ENCODE peak calls at places on chromosomes 5 and 9, in five cellular contexts. One of them, this sample, is unnamed.
A peak's percentile ranks its signal among the peaks of the same experiment; 100 is the strongest.

GRCh38 chr5:8848997-8849585 is 696.8 kb downstream of the SEMA5A start:
- DNase-seq in neural progenitor cell: no peak
- DNase-seq in right cardiac atrium: no peak
- DNase-seq in GM23338: no peak
- DNase-seq in adrenal gland: no peak
- DNase-seq in this sample: peak; percentile 90

GRCh38 chr9:22111871-22112247 is 102.8 kb upstream of the CDKN2B start:
- DNase-seq in neural progenitor cell: no peak
- DNase-seq in right cardiac atrium: no peak
- DNase-seq in GM23338: no peak
- DNase-seq in adrenal gland: no peak
- DNase-seq in this sample: peak; percentile 95

GRCh38 chr5:73663860-73664240 is 37.9 kb downstream of the ARHGEF28 start:
- DNase-seq in neural progenitor cell: no peak
- DNase-seq in right cardiac atrium: no peak
- DNase-seq in GM23338: no peak
- DNase-seq in adrenal gland: no peak
- DNase-seq in this sample: no peak

GRCh38 chr5:178869577-178869976 is 9.8 kb downstream of the ZNF354B start:
- DNase-seq in neural progenitor cell: no peak
- DNase-seq in right cardiac atrium: no peak
- DNase-seq in GM23338: no peak
- DNase-seq in adrenal gland: peak; percentile 3
- DNase-seq in this sample: peak; percentile 14

GRCh38 chr9:122219856-122220672 is 8.7 kb downstream of the LHX6 start:
- DNase-seq in neural progenitor cell: peak; percentile 63
- DNase-seq in right cardiac atrium: no peak
- DNase-seq in GM23338: no peak
- DNase-seq in adrenal gland: peak; percentile 13
- DNase-seq in this sample: no peak

GRCh38 chr9:7147136-7148090 is 389.6 kb downstream of the KDM4C start:
- DNase-seq in neural progenitor cell: no peak
- DNase-seq in right cardiac atrium: peak; percentile 46
- DNase-seq in GM23338: no peak
- DNase-seq in adrenal gland: peak; percentile 71
- DNase-seq in this sample: no peak

GRCh38 chr9:136525841-136526499 is 19.9 kb downstream of the NOTCH1 start:
- DNase-seq in neural progenitor cell: peak; percentile 79
- DNase-seq in right cardiac atrium: peak; percentile 72
- DNase-seq in GM23338: no peak
- DNase-seq in adrenal gland: no peak
- DNase-seq in this sample: no peak

GRCh38 chr5:168472329-168472728 is 13.9 kb upstream of the RARS1 start:
- DNase-seq in neural progenitor cell: no peak
- DNase-seq in right cardiac atrium: no peak
- DNase-seq in GM23338: peak; percentile 25
- DNase-seq in adrenal gland: no peak
- DNase-seq in this sample: peak; percentile 92

GRCh38 chr9:124040186-124040920 is 28.8 kb downstream of the LHX2 start:
- DNase-seq in neural progenitor cell: peak; percentile 65
- DNase-seq in right cardiac atrium: no peak
- DNase-seq in GM23338: peak; percentile 45
- DNase-seq in adrenal gland: no peak
- DNase-seq in this sample: peak; percentile 76

GRCh38 chr5:172098883-172099282 is 89.1 kb downstream of the STK10 start:
- DNase-seq in neural progenitor cell: no peak
- DNase-seq in right cardiac atrium: no peak
- DNase-seq in GM23338: no peak
- DNase-seq in adrenal gland: no peak
- DNase-seq in this sample: no peak

GRCh38 chr5:174935854-174936474 is 211.6 kb downstream of the MSX2 start:
- DNase-seq in neural progenitor cell: peak; percentile 78
- DNase-seq in right cardiac atrium: peak; percentile 48
- DNase-seq in GM23338: peak; percentile 86
- DNase-seq in adrenal gland: peak; percentile 52
- DNase-seq in this sample: peak; percentile 39

GRCh38 chr5:74342948-74343682 is 297.4 kb downstream of the ENC1 start:
- DNase-seq in neural progenitor cell: no peak
- DNase-seq in right cardiac atrium: no peak
- DNase-seq in GM23338: no peak
- DNase-seq in adrenal gland: no peak
- DNase-seq in this sample: peak; percentile 59

GRCh38 chr9:126151031-126151670 is 175.5 kb upstream of the MVB12B start:
- DNase-seq in neural progenitor cell: no peak
- DNase-seq in right cardiac atrium: no peak
- DNase-seq in GM23338: no peak
- DNase-seq in adrenal gland: no peak
- DNase-seq in this sample: peak; percentile 6

GRCh38 chr5:163964650-163965049 is 459.2 kb downstream of the MAT2B start:
- DNase-seq in neural progenitor cell: peak; percentile 16
- DNase-seq in right cardiac atrium: no peak
- DNase-seq in GM23338: peak; percentile 9
- DNase-seq in adrenal gland: no peak
- DNase-seq in this sample: peak; percentile 48

GRCh38 chr9:88680041-88680440 is 145.1 kb downstream of the NXNL2 start:
- DNase-seq in neural progenitor cell: no peak
- DNase-seq in right cardiac atrium: no peak
- DNase-seq in GM23338: no peak
- DNase-seq in adrenal gland: no peak
- DNase-seq in this sample: peak; percentile 3

GRCh38 chr9:11038366-11038765 is 425.6 kb upstream of the PTPRD start:
- DNase-seq in neural progenitor cell: no peak
- DNase-seq in right cardiac atrium: no peak
- DNase-seq in GM23338: peak; percentile 17
- DNase-seq in adrenal gland: no peak
- DNase-seq in this sample: no peak

GRCh38 chr5:61641748-61642565 is 309.9 kb downstream of the ZSWIM6 start:
- DNase-seq in neural progenitor cell: no peak
- DNase-seq in right cardiac atrium: no peak
- DNase-seq in GM23338: no peak
- DNase-seq in adrenal gland: no peak
- DNase-seq in this sample: peak; percentile 11

GRCh38 chr9:21434202-21435014 is 5.8 kb upstream of the IFNA1 start:
- DNase-seq in neural progenitor cell: peak; percentile 74
- DNase-seq in right cardiac atrium: no peak
- DNase-seq in GM23338: peak; percentile 92
- DNase-seq in adrenal gland: peak; percentile 57
- DNase-seq in this sample: peak; percentile 83

GRCh38 chr5:10384483-10384882 is 31.0 kb downstream of the MARCHF6 start:
- DNase-seq in neural progenitor cell: no peak
- DNase-seq in right cardiac atrium: no peak
- DNase-seq in GM23338: no peak
- DNase-seq in adrenal gland: no peak
- DNase-seq in this sample: no peak

GRCh38 chr9:4680750-4681149 is 1.4 kb downstream of the CDC37L1 start:
- DNase-seq in neural progenitor cell: no peak
- DNase-seq in right cardiac atrium: no peak
- DNase-seq in GM23338: no peak
- DNase-seq in adrenal gland: no peak
- DNase-seq in this sample: peak; percentile 55

GRCh38 chr9:128190516-128191405 is 611 bp downstream of the CIZ1 start:
- DNase-seq in neural progenitor cell: peak; percentile 23
- DNase-seq in right cardiac atrium: peak; percentile 49
- DNase-seq in GM23338: peak; percentile 19
- DNase-seq in adrenal gland: no peak
- DNase-seq in this sample: peak; percentile 9

GRCh38 chr5:177595026-177595585 is 3.1 kb downstream of the TMED9 start:
- DNase-seq in neural progenitor cell: no peak
- DNase-seq in right cardiac atrium: no peak
- DNase-seq in GM23338: no peak
- DNase-seq in adrenal gland: no peak
- DNase-seq in this sample: no peak

GRCh38 chr9:99239341-99240055 is 17.4 kb downstream of the SEC61B start:
- DNase-seq in neural progenitor cell: no peak
- DNase-seq in right cardiac atrium: no peak
- DNase-seq in GM23338: no peak
- DNase-seq in adrenal gland: peak; percentile 35
- DNase-seq in this sample: no peak

GRCh38 chr5:100709771-100710170 is 174.6 kb downstream of the FAM174A start:
- DNase-seq in neural progenitor cell: no peak
- DNase-seq in right cardiac atrium: no peak
- DNase-seq in GM23338: no peak
- DNase-seq in adrenal gland: no peak
- DNase-seq in this sample: no peak

GRCh38 chr5:36607114-36607561 is 732 bp downstream of the SLC1A3 start:
- DNase-seq in neural progenitor cell: peak; percentile 72
- DNase-seq in right cardiac atrium: peak; percentile 47
- DNase-seq in GM23338: peak; percentile 66
- DNase-seq in adrenal gland: peak; percentile 34
- DNase-seq in this sample: peak; percentile 61

GRCh38 chr5:181232593-181232992 is 9.5 kb downstream of the TRIM41 start:
- DNase-seq in neural progenitor cell: no peak
- DNase-seq in right cardiac atrium: no peak
- DNase-seq in GM23338: no peak
- DNase-seq in adrenal gland: no peak
- DNase-seq in this sample: no peak

GRCh38 chr5:98621821-98622220 is 151.6 kb upstream of the RGMB start:
- DNase-seq in neural progenitor cell: no peak
- DNase-seq in right cardiac atrium: no peak
- DNase-seq in GM23338: no peak
- DNase-seq in adrenal gland: no peak
- DNase-seq in this sample: no peak

GRCh38 chr5:179176571-179177230 is 116.5 kb downstream of the ZNF354C start:
- DNase-seq in neural progenitor cell: no peak
- DNase-seq in right cardiac atrium: no peak
- DNase-seq in GM23338: no peak
- DNase-seq in adrenal gland: no peak
- DNase-seq in this sample: no peak

GRCh38 chr5:120599576-120599975 is 135.5 kb downstream of the PRR16 start:
- DNase-seq in neural progenitor cell: no peak
- DNase-seq in right cardiac atrium: no peak
- DNase-seq in GM23338: no peak
- DNase-seq in adrenal gland: peak; percentile 2
- DNase-seq in this sample: peak; percentile 90

GRCh38 chr5:169607882-169608281 is 24.3 kb downstream of the SPDL1 start:
- DNase-seq in neural progenitor cell: no peak
- DNase-seq in right cardiac atrium: no peak
- DNase-seq in GM23338: no peak
- DNase-seq in adrenal gland: no peak
- DNase-seq in this sample: no peak

GRCh38 chr9:135920256-135920930 is 13.0 kb upstream of the CAMSAP1 start:
- DNase-seq in neural progenitor cell: no peak
- DNase-seq in right cardiac atrium: no peak
- DNase-seq in GM23338: no peak
- DNase-seq in adrenal gland: no peak
- DNase-seq in this sample: no peak

GRCh38 chr5:100872409-100873190 is 30.5 kb downstream of the ST8SIA4 start:
- DNase-seq in neural progenitor cell: no peak
- DNase-seq in right cardiac atrium: no peak
- DNase-seq in GM23338: no peak
- DNase-seq in adrenal gland: no peak
- DNase-seq in this sample: no peak

GRCh38 chr9:137145731-137146526 is 7.0 kb downstream of the GRIN1 start:
- DNase-seq in neural progenitor cell: no peak
- DNase-seq in right cardiac atrium: peak; percentile 7
- DNase-seq in GM23338: no peak
- DNase-seq in adrenal gland: no peak
- DNase-seq in this sample: no peak

DNA sequence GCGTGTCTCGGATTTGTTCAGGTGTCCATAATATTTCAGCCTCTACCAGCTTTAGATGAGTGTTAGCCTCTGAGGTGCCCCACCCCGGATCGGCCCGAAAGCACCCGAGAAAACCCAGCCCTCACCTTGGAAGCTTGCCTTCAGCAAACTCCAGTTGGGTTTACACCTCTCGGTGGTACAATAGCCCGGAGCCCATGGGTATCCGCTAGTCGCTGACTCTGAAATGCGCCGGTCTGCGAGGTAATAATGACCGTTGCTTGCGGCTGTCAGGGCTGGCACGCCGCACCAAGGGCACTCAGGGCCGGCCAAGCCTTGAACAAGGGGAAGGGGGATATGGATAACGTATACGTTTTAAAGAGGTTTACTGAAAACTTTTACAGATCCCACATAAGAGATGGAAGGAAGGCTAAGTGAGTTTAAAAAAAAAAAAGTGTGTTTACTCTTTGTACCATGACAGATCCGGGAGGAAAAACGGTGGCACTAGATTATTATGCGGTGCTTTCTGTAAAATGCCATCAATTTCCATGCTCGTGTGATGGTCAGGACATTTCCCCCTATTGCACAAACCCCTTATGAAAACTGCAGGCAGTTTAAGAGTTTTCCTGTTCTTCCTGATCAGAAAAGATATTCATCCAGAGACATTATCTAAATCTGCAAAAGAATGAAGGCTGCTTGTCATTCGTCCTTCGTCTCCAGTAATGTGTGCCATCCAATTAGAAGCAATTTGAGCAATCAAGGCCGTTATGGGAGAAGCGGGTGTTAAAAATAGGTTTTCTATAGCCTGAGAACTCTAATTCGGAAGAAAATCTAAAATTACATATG is 124.2 kb downstream of the TMEM161B start:
- DNase-seq in neural progenitor cell: peak; percentile 63
- DNase-seq in right cardiac atrium: no peak
- DNase-seq in GM23338: peak; percentile 63
- DNase-seq in adrenal gland: no peak
- DNase-seq in this sample: no peak
- H3K4me3 ChIP-seq in neural progenitor cell: no peak overlapping the region
- H3K4me3 ChIP-seq in right cardiac atrium: peak overlapping the region; percentile 58
- H3K4me3 ChIP-seq in GM23338: peak overlapping the region; percentile 53
- H3K4me3 ChIP-seq in adrenal gland: peak overlapping the region; percentile 61
- H3K4me3 ChIP-seq in this sample: no peak overlapping the region

DNA sequence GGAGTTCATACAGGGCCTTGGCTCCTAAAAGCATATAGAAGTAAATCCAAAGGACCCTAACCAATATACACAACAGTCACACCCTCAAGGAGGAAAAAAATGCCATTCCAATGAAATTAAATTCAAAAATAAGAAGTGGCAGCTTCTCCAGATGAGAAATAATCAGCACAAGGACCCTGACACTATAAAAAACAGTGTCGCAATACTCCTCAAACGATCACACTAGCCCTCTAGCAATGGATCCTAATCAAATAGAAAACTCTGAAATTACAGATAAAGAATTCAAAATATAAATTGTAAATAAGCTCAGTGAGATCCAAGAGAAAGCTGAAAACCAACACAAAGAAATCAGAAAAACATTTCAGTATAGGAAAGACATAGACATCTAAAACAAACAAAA is 33.5 kb upstream of the HTR4 start:
- DNase-seq in neural progenitor cell: no peak
- DNase-seq in right cardiac atrium: no peak
- DNase-seq in GM23338: no peak
- DNase-seq in adrenal gland: no peak
- DNase-seq in this sample: no peak
- H3K4me3 ChIP-seq in neural progenitor cell: no peak overlapping the region
- H3K4me3 ChIP-seq in right cardiac atrium: no peak overlapping the region
- H3K4me3 ChIP-seq in GM23338: no peak overlapping the region
- H3K4me3 ChIP-seq in adrenal gland: no peak overlapping the region
- H3K4me3 ChIP-seq in this sample: no peak overlapping the region

GRCh38 chr5:125342938-125343401 is 596.5 kb upstream of the ZNF608 start:
- DNase-seq in neural progenitor cell: no peak
- DNase-seq in right cardiac atrium: no peak
- DNase-seq in GM23338: no peak
- DNase-seq in adrenal gland: no peak
- DNase-seq in this sample: peak; percentile 73
- H3K4me3 ChIP-seq in neural progenitor cell: no peak overlapping the region
- H3K4me3 ChIP-seq in right cardiac atrium: no peak overlapping the region
- H3K4me3 ChIP-seq in GM23338: no peak overlapping the region
- H3K4me3 ChIP-seq in adrenal gland: no peak overlapping the region
- H3K4me3 ChIP-seq in this sample: no peak overlapping the region

GRCh38 chr5:90055831-90056328 is 353.7 kb downstream of the CETN3 start:
- DNase-seq in neural progenitor cell: peak; percentile 2
- DNase-seq in right cardiac atrium: no peak
- DNase-seq in GM23338: peak; percentile 17
- DNase-seq in adrenal gland: no peak
- DNase-seq in this sample: peak; percentile 30
- H3K4me3 ChIP-seq in neural progenitor cell: no peak overlapping the region
- H3K4me3 ChIP-seq in right cardiac atrium: no peak overlapping the region
- H3K4me3 ChIP-seq in GM23338: no peak overlapping the region
- H3K4me3 ChIP-seq in adrenal gland: no peak overlapping the region
- H3K4me3 ChIP-seq in this sample: no peak overlapping the region

GRCh38 chr9:70403166-70403565 is 11.3 kb downstream of the KLF9 start:
- DNase-seq in neural progenitor cell: no peak
- DNase-seq in right cardiac atrium: no peak
- DNase-seq in GM23338: no peak
- DNase-seq in adrenal gland: no peak
- DNase-seq in this sample: peak; percentile 26
- H3K4me3 ChIP-seq in neural progenitor cell: no peak overlapping the region
- H3K4me3 ChIP-seq in right cardiac atrium: no peak overlapping the region
- H3K4me3 ChIP-seq in GM23338: no peak overlapping the region
- H3K4me3 ChIP-seq in adrenal gland: peak overlapping the region; percentile 16
- H3K4me3 ChIP-seq in this sample: no peak overlapping the region